ENCODE peak calls at places on chromosomes 6 and 20, in nine cellular contexts. X is breast epithelium, R is RCC 7860, N is RWPE1, J is HS-27A, L is glutamatergic neuron, C is Kasumi-1, F is GM12891, U is NCI-H2081. D is an unnamed sample.

GRCh38 chr6:168301648-168302398 is 17.8 kb downstream of the DACT2 start:
- DNase-seq in F (no peak), R (peak), N (no peak), C (no peak), L (no peak), X (no peak), U (peak), J (no peak), D (no peak)

GRCh38 chr6:17456711-17457110 is 63.3 kb downstream of the CAP2 start:
- DNase-seq in C (no peak), F (no peak), J (no peak), N (no peak), R (no peak), L (no peak), X (no peak), U (no peak), D (no peak)

GRCh38 chr6:39923394-39923793 is 10.9 kb downstream of the MOCS1 start:
- DNase-seq in U (peak), X (peak), N (peak), J (no peak), L (no peak), F (no peak), C (no peak), R (no peak), D (peak)

GRCh38 chr6:121260651-121261102 is 73.6 kb downstream of the TBC1D32 start:
- DNase-seq in F (no peak), X (no peak), R (no peak), L (peak), J (peak), U (no peak), N (no peak), C (no peak), D (peak)

GRCh38 chr20:59008715-59009336 is 1.8 kb upstream of the CTSZ start:
- DNase-seq in J (no peak), R (no peak), U (no peak), F (no peak), C (no peak), L (peak), N (no peak), X (peak), D (no peak)

GRCh38 chr6:123909989-123910388 is 106.3 kb downstream of the NKAIN2 start:
- DNase-seq in L (no peak), R (no peak), J (no peak), C (no peak), X (no peak), N (no peak), U (peak), F (no peak), D (no peak)

GRCh38 chr6:31831350-31832215 is 4.0 kb downstream of the HSPA1B start:
- DNase-seq in N (no peak), J (no peak), L (no peak), R (no peak), X (no peak), U (no peak), C (no peak), F (no peak), D (no peak)

GRCh38 chr6:30006170-30007131 is 54.6 kb upstream of the POLR1H start:
- DNase-seq in R (no peak), C (no peak), L (peak), F (peak), X (peak), J (no peak), N (no peak), U (no peak), D (peak)

GRCh38 chr6:139801571-139802321 is 427.3 kb upstream of the CITED2 start:
- DNase-seq in C (peak), N (no peak), L (no peak), X (no peak), R (no peak), U (no peak), J (no peak), F (no peak), D (no peak)

GRCh38 chr6:135161996-135162395 is 19.1 kb upstream of the MYB start:
- DNase-seq in R (no peak), C (no peak), X (no peak), L (no peak), U (no peak), N (no peak), F (no peak), J (no peak), D (no peak)

GRCh38 chr20:12528591-12529041 is 480.2 kb upstream of the SPTLC3 start:
- DNase-seq in C (no peak), L (peak), R (no peak), X (no peak), F (no peak), U (peak), N (no peak), J (no peak), D (no peak)

GRCh38 chr20:4153251-4153650 is 137.9 kb upstream of the RNF24 start:
- DNase-seq in X (peak), F (no peak), L (no peak), N (no peak), J (no peak), C (no peak), U (no peak), R (peak), D (no peak)

GRCh38 chr6:77456531-77457248 is 6.6 kb downstream of the HTR1B start:
- DNase-seq in J (peak), X (no peak), U (no peak), F (no peak), N (peak), L (peak), R (peak), C (no peak), D (peak)

GRCh38 chr20:3606021-3606420 is 57.2 kb downstream of the GFRA4 start:
- DNase-seq in J (no peak), F (no peak), C (peak), R (no peak), L (no peak), U (no peak), X (no peak), N (no peak), D (no peak)

GRCh38 chr6:38715016-38715809 is at the start of gene DNAH8:
- DNase-seq in X (no peak), R (no peak), J (no peak), C (no peak), L (peak), F (peak), U (no peak), N (no peak), D (no peak)

GRCh38 chr6:37011656-37012378 is 6.4 kb downstream of the FGD2 start:
- DNase-seq in R (no peak), L (no peak), C (no peak), F (no peak), X (no peak), U (no peak), N (no peak), J (no peak), D (no peak)

GRCh38 chr20:57714409-57715267 is 4.8 kb upstream of the PMEPA1 start:
- DNase-seq in L (no peak), F (no peak), R (peak), C (no peak), N (peak), J (no peak), X (no peak), U (no peak), D (no peak)

GRCh38 chr6:5905431-5906339 is 101.0 kb downstream of the NRN1 start:
- DNase-seq in C (no peak), N (peak), X (no peak), L (no peak), R (no peak), U (no peak), J (peak), F (no peak), D (peak)

GRCh38 chr20:35306931-35307517 is 14.8 kb upstream of the FAM83C start:
- DNase-seq in L (peak), U (peak), C (peak), R (peak), F (no peak), J (no peak), X (no peak), N (peak), D (peak)

GRCh38 chr20:34892671-34893070 is 16.3 kb downstream of the ACSS2 start:
- DNase-seq in J (no peak), F (no peak), U (no peak), N (no peak), C (no peak), X (no peak), R (no peak), L (no peak), D (no peak)

GRCh38 chr6:142794424-142794823 is 150.6 kb downstream of the HIVEP2 start:
- DNase-seq in J (no peak), U (no peak), R (no peak), C (no peak), X (no peak), L (no peak), N (no peak), F (no peak), D (no peak)

GRCh38 chr20:18252597-18253451 is 35.5 kb upstream of the ZNF133 start:
- DNase-seq in J (peak), X (no peak), F (no peak), R (peak), N (peak), U (no peak), C (no peak), L (no peak), D (no peak)

GRCh38 chr6:134097114-134097707 is 44.8 kb upstream of the SLC2A12 start:
- DNase-seq in F (peak), U (peak), C (peak), L (peak), R (peak), X (no peak), J (peak), N (peak), D (peak)

GRCh38 chr6:30238178-30238795 is 25.1 kb upstream of the TRIM26 start:
- DNase-seq in U (no peak), X (no peak), N (no peak), F (peak), J (no peak), C (peak), L (no peak), R (no peak), D (no peak)

GRCh38 chr6:106082735-106083398 is 3.3 kb upstream of the PRDM1 start:
- DNase-seq in F (no peak), L (no peak), J (no peak), R (no peak), U (no peak), X (no peak), N (no peak), C (no peak), D (no peak)

GRCh38 chr6:166236586-166236985 is 68.9 kb upstream of the TBXT start:
- DNase-seq in R (no peak), N (no peak), J (no peak), L (no peak), C (peak), F (no peak), X (no peak), U (no peak), D (no peak)

GRCh38 chr20:33233129-33233774 is 2.5 kb upstream of the BPIFA1 start:
- DNase-seq in U (no peak), C (no peak), R (no peak), L (no peak), F (no peak), X (no peak), N (no peak), J (no peak), D (no peak)

GRCh38 chr6:170223718-170224693 is 66.9 kb downstream of the DLL1 start:
- DNase-seq in R (no peak), C (no peak), F (no peak), N (no peak), L (peak), X (no peak), U (no peak), J (no peak), D (peak)

GRCh38 chr6:52317841-52318581 is 33.5 kb upstream of the MCM3 start:
- DNase-seq in J (no peak), L (no peak), R (no peak), N (peak), X (no peak), C (peak), U (no peak), F (peak), D (no peak)

GRCh38 chr6:71822626-71823025 is 63.7 kb upstream of the RIMS1 start:
- DNase-seq in C (no peak), J (no peak), X (no peak), N (no peak), F (no peak), U (no peak), R (no peak), L (no peak), D (no peak)

GRCh38 chr20:50886184-50886790 is 45.0 kb downstream of the ADNP start:
- DNase-seq in J (no peak), R (no peak), N (no peak), L (no peak), F (no peak), X (no peak), C (no peak), U (no peak), D (no peak)